ENCODE peak calls at places on chromosomes 1 and 21, in eight cellular contexts. W is AG08395; J is stimulated activated naive CD4-positive, alpha-beta T cell treated with Interleukin-2 at 50 U/mL for 16 hours; P is small intestine; A is renal cortical epithelial cell; I is EH; S is stimulated activated CD8-positive, alpha-beta memory T cell treated with anti-CD3 and anti-CD28 coated beads, Interleukin-12 subunit alpha, Interleukin-12 subunit beta, amount 100 ng/mL, for 4 hours; B is HAP-1. Y is an unnamed sample.

GRCh38 chr1:243428617-243429342 is 172.9 kb downstream of the SDCCAG8 start:
- DNase-seq in A (no peak), P (no peak), W (no peak), S (no peak), J (no peak), I (no peak), B (no peak), Y (no peak)

GRCh38 chr1:182069028-182069466 is 7.5 kb upstream of the ZNF648 start:
- DNase-seq in B (peak; percentile 58), I (peak; percentile 38), W (peak; percentile 39), J (no peak), P (peak; percentile 61), A (peak; percentile 25), S (no peak), Y (peak; percentile 66)

GRCh38 chr21:33308586-33309490 is 15.9 kb upstream of the IFNAR1 start:
- DNase-seq in I (peak; percentile 54), B (no peak), A (no peak), S (no peak), W (no peak), J (no peak), P (no peak), Y (no peak)

GRCh38 chr1:22689505-22689904 is 21.1 kb upstream of the EPHB2 start:
- DNase-seq in I (peak; percentile 93), W (peak; percentile 95), S (no peak), P (peak; percentile 46), A (peak; percentile 96), J (no peak), B (no peak), Y (no peak)

GRCh38 chr21:14886001-14886400 is 178.8 kb downstream of the NRIP1 start:
- DNase-seq in I (no peak), P (no peak), J (no peak), A (no peak), B (no peak), S (no peak), W (no peak), Y (no peak)

GRCh38 chr1:62131093-62131725 is 63.4 kb upstream of the L1TD1 start:
- DNase-seq in J (peak; percentile 8), I (peak; percentile 68), B (peak; percentile 47), A (peak; percentile 70), P (peak; percentile 51), W (peak; percentile 87), S (no peak), Y (no peak)

GRCh38 chr1:84214115-84214956 is 70.3 kb downstream of the PRKACB start:
- DNase-seq in I (no peak), S (no peak), W (no peak), B (no peak), P (no peak), J (no peak), A (no peak), Y (no peak)

GRCh38 chr1:227780101-227781044 is 35.1 kb upstream of the PRSS38 start:
- DNase-seq in I (no peak), J (no peak), A (no peak), W (no peak), B (no peak), P (no peak), S (no peak), Y (peak; percentile 72)

GRCh38 chr21:32611471-32611997 is 643 bp downstream of the CFAP298 start:
- DNase-seq in S (peak; percentile 13), W (peak; percentile 31), B (no peak), P (peak; percentile 24), J (peak; percentile 31), I (peak; percentile 44), A (no peak), Y (peak; percentile 83)

GRCh38 chr1:6867688-6868370 is 82.6 kb downstream of the CAMTA1 start:
- DNase-seq in S (no peak), J (no peak), B (no peak), A (peak; percentile 36), W (no peak), P (no peak), I (peak; percentile 46), Y (no peak)

GRCh38 chr1:156540955-156541354 is 31.4 kb downstream of the IQGAP3 start:
- DNase-seq in A (peak; percentile 7), I (peak; percentile 43), J (no peak), P (no peak), W (peak; percentile 33), B (no peak), S (no peak), Y (no peak)

Y was measured in upper lobe of left lung.